ENCODE peak calls at places on chromosome 2, in ten cellular contexts. Z, R, C, P, D, O, N, I, X and W are unnamed samples.
A peak's percentile ranks its signal among the peaks of the same experiment; 100 is the strongest.

GRCh38 chr2:159595410-159596046 is 20.8 kb downstream of the BAZ2B start:
- DNase-seq in N (peak; percentile 88), P (no peak), D (no peak), R (no peak), X (no peak), C (no peak), I (no peak), Z (no peak), O (no peak), W (no peak)

GRCh38 chr2:120472891-120473309 is 127.0 kb downstream of the INHBB start:
- DNase-seq in N (no peak), I (no peak), Z (no peak), R (no peak), X (no peak), C (no peak), D (no peak), P (no peak), O (no peak), W (peak; percentile 14)

GRCh38 chr2:176328149-176328548 is 58.9 kb downstream of the MTX2 start:
- DNase-seq in N (no peak), X (no peak), D (no peak), I (no peak), C (no peak), O (no peak), Z (no peak), P (no peak), R (no peak), W (no peak)

GRCh38 chr2:184793196-184793595 is 194.9 kb downstream of the ZNF804A start:
- DNase-seq in P (no peak), N (no peak), D (no peak), R (no peak), C (no peak), O (no peak), Z (no peak), I (no peak), X (no peak), W (no peak)

GRCh38 chr2:211055438-211055837 is 499.0 kb downstream of the CPS1 start:
- DNase-seq in O (no peak), N (peak; percentile 63), X (peak; percentile 10), I (peak; percentile 9), D (no peak), R (no peak), P (peak; percentile 61), C (peak; percentile 57), Z (no peak), W (no peak)

GRCh38 chr2:109718139-109718538 is 76.0 kb upstream of the RGPD5 start:
- DNase-seq in P (no peak), C (no peak), N (no peak), Z (no peak), O (no peak), I (no peak), X (no peak), D (no peak), R (no peak), W (no peak)

GRCh38 chr2:231355802-231356473 is 39.6 kb upstream of the B3GNT7 start:
- DNase-seq in Z (no peak), R (no peak), D (no peak), I (no peak), P (no peak), C (no peak), X (no peak), N (no peak), O (peak; percentile 69), W (no peak)

GRCh38 chr2:20609349-20609994 is 41.4 kb downstream of the HS1BP3 start:
- DNase-seq in X (peak; percentile 90), N (peak; percentile 57), C (peak; percentile 74), O (peak; percentile 65), Z (peak; percentile 70), I (no peak), P (peak; percentile 29), R (no peak), D (no peak), W (peak; percentile 49)

GRCh38 chr2:70957838-70958237 is 20.6 kb upstream of the ANKRD53 start:
- DNase-seq in N (no peak), O (no peak), I (no peak), P (no peak), C (no peak), R (no peak), Z (no peak), D (no peak), X (no peak), W (no peak)

GRCh38 chr2:96408631-96409542 is 73.3 kb downstream of the NCAPH start:
- DNase-seq in N (no peak), Z (no peak), P (no peak), X (peak; percentile 79), D (no peak), C (peak; percentile 79), I (no peak), O (no peak), R (peak; percentile 73), W (no peak)

GRCh38 chr2:2846379-2847130 is 515.5 kb upstream of the MYT1L start:
- DNase-seq in R (peak; percentile 94), Z (no peak), X (no peak), I (no peak), C (peak; percentile 38), N (peak; percentile 31), O (peak; percentile 70), D (no peak), P (no peak), W (no peak)